ENCODE peak calls at places on chromosomes 7 and 10, in five cellular contexts. P is lower leg skin; S is stimulated activated CD8-positive, alpha-beta memory T cell treated with anti-CD3 and anti-CD28 coated beads, Interleukin-4, amount 100 ng/mL, for 48 hours; A is PC-9; O is Caki2. E is an unnamed sample.

GRCh38 chr10:72089618-72090017 is 1.3 kb upstream of the SPOCK2 start:
- DNase-seq in P (no peak), S (no peak), A (no peak), O (no peak), E (no peak)

GRCh38 chr10:113947138-113948011 is 92.9 kb downstream of the NHLRC2 start:
- DNase-seq in P (no peak), S (no peak), A (peak; percentile 61), O (peak; percentile 55), E (no peak)

GRCh38 chr10:17061418-17061817 is 68.2 kb downstream of the CUBN start:
- DNase-seq in P (no peak), S (no peak), A (no peak), O (no peak), E (no peak)

GRCh38 chr7:33907625-33908024 is 2.3 kb downstream of the BMPER start:
- DNase-seq in P (no peak), S (no peak), A (no peak), O (no peak), E (no peak)

GRCh38 chr7:104341545-104341944 is 13.1 kb downstream of the LHFPL3 start:
- DNase-seq in P (no peak), S (no peak), A (no peak), O (no peak), E (peak; percentile 14)

GRCh38 chr7:73507556-73507955 is 14.5 kb downstream of the BAZ1B start:
- DNase-seq in P (no peak), S (no peak), A (no peak), O (no peak), E (no peak)

GRCh38 chr10:51014680-51015425 is 59.4 kb upstream of the PRKG1 start:
- DNase-seq in P (no peak), S (no peak), A (no peak), O (no peak), E (no peak)

GRCh38 chr7:17242504-17242903 is 55.9 kb upstream of the AHR start:
- DNase-seq in P (no peak), S (no peak), A (no peak), O (no peak), E (no peak)

GRCh38 chr7:37341033-37341630 is 107.5 kb downstream of the ELMO1 start:
- DNase-seq in P (no peak), S (no peak), A (no peak), O (no peak), E (no peak)

GRCh38 chr7:47264021-47264651 is 317.8 kb downstream of the TNS3 start:
- DNase-seq in P (peak; percentile 34), S (no peak), A (no peak), O (no peak), E (no peak)

GRCh38 chr7:151551820-151552219 is 32.1 kb upstream of the RHEB start:
- DNase-seq in P (no peak), S (no peak), A (no peak), O (no peak), E (no peak)

GRCh38 chr7:46723742-46724141 is 802.7 kb upstream of the IGFBP3 start:
- DNase-seq in P (no peak), S (no peak), A (no peak), O (no peak), E (no peak)

GRCh38 chr7:142298009-142298408 is 40.2 kb upstream of the PRSS58 start:
- DNase-seq in P (no peak), S (no peak), A (no peak), O (no peak), E (peak; percentile 58)

GRCh38 chr10:10782603-10783002 is 235.1 kb upstream of the CELF2 start:
- DNase-seq in P (no peak), S (no peak), A (peak; percentile 40), O (no peak), E (no peak)

GRCh38 chr10:104033401-104033930 is 52.2 kb downstream of the COL17A1 start:
- DNase-seq in P (no peak), S (no peak), A (no peak), O (no peak), E (no peak)

GRCh38 chr7:99312316-99313203 is 13.1 kb upstream of the ARPC1A start:
- DNase-seq in P (peak; percentile 94), S (peak; percentile 87), A (peak; percentile 72), O (peak; percentile 38), E (peak; percentile 80)

GRCh38 chr10:33569693-33570092 is 235.2 kb upstream of the NRP1 start:
- DNase-seq in P (no peak), S (no peak), A (no peak), O (no peak), E (no peak)

GRCh38 chr10:21534611-21535493 is 820 bp downstream of the MLLT10 start:
- DNase-seq in P (peak; percentile 94), S (peak; percentile 64), A (peak; percentile 33), O (peak; percentile 65), E (peak; percentile 43)

GRCh38 chr7:124679826-124680225 is 85.8 kb downstream of the GPR37 start:
- DNase-seq in P (no peak), S (no peak), A (no peak), O (no peak), E (no peak)

GRCh38 chr10:119315128-119316001 is 108.0 kb downstream of the GRK5 start:
- DNase-seq in P (no peak), S (peak; percentile 84), A (peak; percentile 68), O (peak; percentile 81), E (peak; percentile 91)